ENCODE peak calls at places on chromosome 21, in four cellular contexts. One of them, this sample, is unnamed.

GRCh38 chr21:33644383-33645074 is 2.2 kb downstream of the ITSN1 start:
- DNase-seq in K562: no peak
- DNase-seq in HepG2: peak; percentile 79
- DNase-seq in HCT116: no peak
- DNase-seq in this sample: no peak

GRCh38 chr21:32285476-32285875 is 6.6 kb upstream of the MIS18A start:
- DNase-seq in HepG2: no peak
- DNase-seq in HCT116: no peak
- DNase-seq in K562: no peak
- DNase-seq in this sample: no peak

GRCh38 chr21:24829397-24829796 is 777.9 kb downstream of the MRPL39 start:
- DNase-seq in HCT116: no peak
- DNase-seq in HepG2: no peak
- DNase-seq in K562: no peak
- DNase-seq in this sample: no peak

GRCh38 chr21:17191346-17191993 is 321.4 kb upstream of the CXADR start:
- DNase-seq in HepG2: no peak
- DNase-seq in K562: no peak
- DNase-seq in HCT116: no peak
- DNase-seq in this sample: no peak

GRCh38 chr21:17388226-17388625 is 124.6 kb upstream of the CXADR start:
- DNase-seq in K562: no peak
- DNase-seq in HepG2: no peak
- DNase-seq in HCT116: no peak
- DNase-seq in this sample: no peak

GRCh38 chr21:16708431-16708830 is 804.4 kb upstream of the CXADR start:
- DNase-seq in HepG2: no peak
- DNase-seq in K562: no peak
- DNase-seq in HCT116: no peak
- DNase-seq in this sample: no peak

GRCh38 chr21:18041012-18041411 is 203.6 kb upstream of the CHODL start:
- DNase-seq in HCT116: no peak
- DNase-seq in K562: no peak
- DNase-seq in HepG2: peak; percentile 45
- DNase-seq in this sample: no peak

GRCh38 chr21:41361786-41362604 is at the start of gene MX2:
- DNase-seq in HepG2: peak; percentile 35
- DNase-seq in K562: no peak
- DNase-seq in HCT116: no peak
- DNase-seq in this sample: no peak

GRCh38 chr21:38807481-38807880 is 1.8 kb downstream of the ETS2 start:
- DNase-seq in HCT116: no peak
- DNase-seq in K562: no peak
- DNase-seq in HepG2: no peak
- DNase-seq in this sample: no peak

GRCh38 chr21:41349607-41350390 is 12.0 kb upstream of the MX2 start:
- DNase-seq in HepG2: no peak
- DNase-seq in K562: no peak
- DNase-seq in HCT116: no peak
- DNase-seq in this sample: no peak

GRCh38 chr21:36658926-36659325 is 40.0 kb upstream of the SIM2 start:
- DNase-seq in HCT116: no peak
- DNase-seq in HepG2: no peak
- DNase-seq in K562: no peak
- DNase-seq in this sample: no peak

GRCh38 chr21:37642493-37642892 is 273.8 kb downstream of the KCNJ6 start:
- DNase-seq in HepG2: peak; percentile 32
- DNase-seq in HCT116: peak; percentile 24
- DNase-seq in K562: peak; percentile 60
- DNase-seq in this sample: no peak

GRCh38 chr21:38384675-38385074 is 113.6 kb downstream of the ERG start:
- DNase-seq in HCT116: no peak
- DNase-seq in K562: no peak
- DNase-seq in HepG2: no peak
- DNase-seq in this sample: no peak

GRCh38 chr21:30233636-30234035 is 17.7 kb upstream of the CLDN8 start:
- DNase-seq in HepG2: no peak
- DNase-seq in K562: no peak
- DNase-seq in HCT116: no peak
- DNase-seq in this sample: no peak

GRCh38 chr21:41419921-41420862 is 5.8 kb upstream of the MX1 start:
- DNase-seq in HepG2: peak; percentile 69
- DNase-seq in HCT116: peak; percentile 23
- DNase-seq in K562: peak; percentile 48
- DNase-seq in this sample: peak; percentile 12

GRCh38 chr21:42404534-42404933 is 832 bp downstream of the UBASH3A start:
- DNase-seq in HepG2: no peak
- DNase-seq in K562: no peak
- DNase-seq in HCT116: no peak
- DNase-seq in this sample: no peak

GRCh38 chr21:31282095-31282709 is 61.9 kb downstream of the TIAM1 start:
- DNase-seq in HepG2: no peak
- DNase-seq in K562: peak; percentile 40
- DNase-seq in HCT116: peak; percentile 55
- DNase-seq in this sample: peak; percentile 18

GRCh38 chr21:31310750-31311149 is 33.3 kb downstream of the TIAM1 start:
- DNase-seq in K562: no peak
- DNase-seq in HepG2: no peak
- DNase-seq in HCT116: no peak
- DNase-seq in this sample: no peak

GRCh38 chr21:39696620-39697019 is 48.4 kb upstream of the IGSF5 start:
- DNase-seq in K562: no peak
- DNase-seq in HCT116: no peak
- DNase-seq in HepG2: no peak
- DNase-seq in this sample: no peak

GRCh38 chr21:42056996-42057689 is 14.0 kb upstream of the UMODL1 start:
- DNase-seq in HCT116: no peak
- DNase-seq in K562: no peak
- DNase-seq in HepG2: no peak
- DNase-seq in this sample: no peak

GRCh38 chr21:33987461-33987860 is 71.9 kb upstream of the ATP5PO start:
- DNase-seq in K562: no peak
- DNase-seq in HCT116: no peak
- DNase-seq in HepG2: no peak
- DNase-seq in this sample: no peak

GRCh38 chr21:39472211-39472610 is 20.4 kb downstream of the SH3BGR start:
- DNase-seq in HCT116: no peak
- DNase-seq in K562: no peak
- DNase-seq in HepG2: no peak
- DNase-seq in this sample: no peak

GRCh38 chr21:25834376-25834775 is 99.6 kb downstream of the GABPA start:
- DNase-seq in HCT116: no peak
- DNase-seq in K562: no peak
- DNase-seq in HepG2: no peak
- DNase-seq in this sample: no peak

GRCh38 chr21:32726742-32727477 is 903 bp downstream of the SYNJ1 start:
- DNase-seq in HepG2: no peak
- DNase-seq in K562: peak; percentile 77
- DNase-seq in HCT116: no peak
- DNase-seq in this sample: no peak

GRCh38 chr21:22763442-22763841 is 1765.2 kb downstream of the NCAM2 start:
- DNase-seq in K562: no peak
- DNase-seq in HepG2: no peak
- DNase-seq in HCT116: no peak
- DNase-seq in this sample: no peak

GRCh38 chr21:32520885-32521735 is 64.2 kb downstream of the TCP10L start:
- DNase-seq in HepG2: no peak
- DNase-seq in K562: no peak
- DNase-seq in HCT116: no peak
- DNase-seq in this sample: no peak

GRCh38 chr21:37503848-37504467 is 137.4 kb downstream of the DYRK1A start:
- DNase-seq in HepG2: peak; percentile 8
- DNase-seq in HCT116: no peak
- DNase-seq in K562: no peak
- DNase-seq in this sample: no peak

GRCh38 chr21:35400233-35400939 is 351.3 kb upstream of the RUNX1 start:
- DNase-seq in K562: peak; percentile 18
- DNase-seq in HepG2: peak; percentile 67
- DNase-seq in HCT116: peak; percentile 81
- DNase-seq in this sample: peak; percentile 75
- TF ChIP-seq TCF7L2 in K562: no peak
- TF ChIP-seq TCF7L2 in HepG2: no peak
- TF ChIP-seq TCF7L2 in HCT116: no peak
- TF ChIP-seq TCF7L2 in this sample: no peak

GRCh38 chr21:46265736-46266525 is 19.5 kb downstream of the MCM3AP start:
- DNase-seq in HepG2: no peak
- DNase-seq in K562: no peak
- DNase-seq in HCT116: no peak
- DNase-seq in this sample: no peak
- TF ChIP-seq POLR2AphosphoS5 in HepG2: no peak
- TF ChIP-seq POLR2AphosphoS5 in K562: peak; percentile 5
- TF ChIP-seq POLR2AphosphoS5 in HCT116: no peak
- TF ChIP-seq POLR2AphosphoS5 in this sample: no peak

GRCh38 chr21:43667191-43667904 is 8.0 kb downstream of the RRP1B start:
- DNase-seq in HepG2: no peak
- DNase-seq in HCT116: no peak
- DNase-seq in K562: no peak
- DNase-seq in this sample: no peak

GRCh38 chr21:43664358-43664757 is 5.0 kb downstream of the RRP1B start:
- DNase-seq in HepG2: no peak
- DNase-seq in HCT116: no peak
- DNase-seq in K562: no peak
- DNase-seq in this sample: no peak

GRCh38 chr21:43675871-43676270 is 16.5 kb downstream of the RRP1B start:
- DNase-seq in K562: no peak
- DNase-seq in HCT116: no peak
- DNase-seq in HepG2: no peak
- DNase-seq in this sample: no peak

GRCh38 chr21:43665879-43666278 is 6.5 kb downstream of the RRP1B start:
- DNase-seq in HepG2: no peak
- DNase-seq in HCT116: no peak
- DNase-seq in K562: no peak
- DNase-seq in this sample: no peak

GRCh38 chr21:43669828-43670605 is 10.7 kb downstream of the RRP1B start:
- DNase-seq in HCT116: no peak
- DNase-seq in HepG2: no peak
- DNase-seq in K562: no peak
- DNase-seq in this sample: no peak
- H3K27ac ChIP-seq in HCT116: no peak overlapping the region
- H3K27ac ChIP-seq in HepG2: no peak overlapping the region
- H3K27ac ChIP-seq in K562: no peak overlapping the region
- H3K27ac ChIP-seq in this sample: no peak overlapping the region

DNA sequence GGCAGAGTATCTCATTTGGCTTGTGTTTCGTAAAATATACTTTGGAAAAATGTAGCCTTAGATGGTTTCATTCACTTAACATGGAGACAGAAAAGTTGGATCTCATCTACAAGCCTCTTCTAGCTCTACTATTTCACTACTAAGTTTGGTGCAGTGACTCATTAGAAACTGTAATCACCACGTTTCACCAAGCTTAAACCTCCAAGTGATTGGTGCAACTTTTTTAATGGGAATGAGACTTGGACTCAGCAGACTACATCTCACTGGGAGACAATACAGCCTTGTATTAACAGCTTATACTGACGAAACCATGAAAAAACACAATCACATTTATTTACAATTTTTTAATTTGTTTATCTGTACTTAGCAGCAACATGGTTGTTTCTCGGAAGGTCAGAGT is 29.9 kb upstream of the NRIP1 start:
- DNase-seq in HCT116: no peak
- DNase-seq in HepG2: no peak
- DNase-seq in K562: no peak
- DNase-seq in this sample: no peak
- TF ChIP-seq TCF7L2 in HCT116: no peak
- TF ChIP-seq TCF7L2 in HepG2: no peak
- TF ChIP-seq TCF7L2 in K562: no peak
- TF ChIP-seq TCF7L2 in this sample: no peak

DNA sequence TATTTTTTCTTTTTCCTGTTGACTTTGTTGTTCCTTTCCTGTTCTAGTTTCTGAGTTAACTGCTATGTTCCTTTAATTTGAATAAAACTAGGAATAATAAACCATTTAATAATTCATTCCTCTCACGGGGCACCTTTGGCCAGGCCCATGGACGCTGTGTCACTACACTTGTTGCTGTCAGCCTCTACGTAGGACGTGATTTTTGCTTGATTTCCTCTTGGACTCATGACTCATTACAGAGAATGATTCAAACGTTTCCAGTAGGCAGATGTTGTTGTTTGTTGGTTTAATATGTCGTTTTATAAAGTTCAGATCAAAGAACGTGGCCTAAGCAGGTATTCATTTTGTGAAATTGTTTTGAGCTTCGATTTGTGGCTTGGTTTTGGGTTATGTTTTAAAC is 9.1 kb upstream of the SLC19A1 start:
- DNase-seq in HCT116: peak; percentile 63
- DNase-seq in HepG2: no peak
- DNase-seq in K562: no peak
- DNase-seq in this sample: peak; percentile 55
- TF ChIP-seq POLR2AphosphoS5 in HCT116: no peak
- TF ChIP-seq POLR2AphosphoS5 in HepG2: no peak
- TF ChIP-seq POLR2AphosphoS5 in K562: no peak
- TF ChIP-seq POLR2AphosphoS5 in this sample: no peak

DNA sequence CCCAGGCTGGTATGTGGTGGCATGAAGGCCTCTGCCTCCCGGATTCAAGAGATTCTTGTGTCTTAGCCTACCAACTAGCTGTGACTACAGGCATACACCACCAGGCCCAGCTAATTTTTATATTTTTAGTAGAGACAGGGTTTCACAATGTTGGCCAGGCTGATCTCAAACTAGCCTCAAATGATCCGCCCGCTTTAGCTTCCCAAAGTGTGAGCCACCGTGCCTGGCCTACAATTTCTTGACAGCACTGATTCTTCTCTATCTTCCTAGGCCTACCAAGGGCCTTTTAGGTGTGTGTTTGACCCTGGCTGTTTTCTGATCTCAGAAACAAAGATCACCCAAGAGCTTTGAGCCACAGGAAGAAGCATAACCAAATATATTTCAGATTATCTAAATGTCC is 540.8 kb upstream of the ADAMTS5 start:
- DNase-seq in K562: no peak
- DNase-seq in HCT116: no peak
- DNase-seq in HepG2: no peak
- DNase-seq in this sample: no peak
- H3K27ac ChIP-seq in K562: no peak overlapping the region
- H3K27ac ChIP-seq in HCT116: no peak overlapping the region
- H3K27ac ChIP-seq in HepG2: no peak overlapping the region
- H3K27ac ChIP-seq in this sample: no peak overlapping the region

DNA sequence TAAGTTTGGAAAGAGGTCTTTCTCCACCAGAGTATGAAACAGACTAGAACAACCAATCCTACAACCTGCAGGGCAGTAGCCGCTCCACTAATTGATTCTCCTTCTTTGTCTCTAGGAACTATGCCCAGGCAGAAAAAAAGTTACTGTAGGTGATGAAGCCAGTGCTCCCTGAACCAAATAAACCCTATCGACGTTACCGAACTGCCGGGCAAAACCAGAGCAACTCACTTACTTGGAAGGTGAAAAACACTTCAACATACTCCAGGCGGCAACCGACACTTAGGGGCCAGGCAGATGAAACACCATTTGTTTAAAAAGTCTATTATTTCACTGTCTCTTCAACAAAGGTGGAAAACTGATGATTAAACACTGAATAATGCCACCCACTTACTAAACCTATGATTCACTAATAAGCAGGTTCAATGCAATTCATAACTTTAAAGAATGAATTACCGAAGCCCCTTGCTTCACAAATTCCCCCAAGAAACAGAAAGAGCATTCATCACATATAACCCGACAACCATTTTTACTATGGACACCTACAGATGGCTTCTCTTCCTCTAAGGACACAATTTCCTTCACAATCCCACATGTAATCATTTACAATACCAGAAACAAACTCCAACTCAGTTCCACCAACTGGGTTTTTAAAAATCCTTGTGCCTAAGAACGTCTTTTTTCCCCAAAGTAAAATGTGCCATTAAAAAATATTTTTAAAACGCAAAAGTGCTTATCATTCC is 1.5 kb downstream of the NRIP1 start:
- DNase-seq in K562: no peak
- DNase-seq in HepG2: peak; percentile 29
- DNase-seq in HCT116: no peak
- DNase-seq in this sample: no peak
- TF ChIP-seq TCF7L2 in K562: no peak
- TF ChIP-seq TCF7L2 in HepG2: no peak
- TF ChIP-seq TCF7L2 in HCT116: no peak
- TF ChIP-seq TCF7L2 in this sample: no peak